ENCODE peak calls at places on chromosomes 2 and 18, in nine cellular contexts. P is RPMI7951; C is GM13976; X is HTR-8/SVneo; F is T follicular helper cell; E is stimulated activated CD8-positive, alpha-beta memory T cell treated with anti-CD3 and anti-CD28 coated beads, Interleukin-12 subunit alpha, Interleukin-12 subunit beta, amount 100 ng/mL, for 1 hour; Z is fibroblast of pulmonary artery; G is dorsolateral prefrontal cortex; M is right lobe of liver. L is an unnamed sample.

GRCh38 chr2:55157474-55157884 is 74.6 kb downstream of the CLHC1 start:
- DNase-seq in E (no peak), P (peak; percentile 33), C (no peak), F (no peak), M (no peak), X (no peak), G (no peak), Z (no peak), L (no peak)

GRCh38 chr2:150371066-150371812 is 116.2 kb downstream of the RND3 start:
- DNase-seq in C (no peak), X (no peak), F (no peak), E (no peak), G (no peak), M (peak; percentile 79), Z (no peak), P (no peak), L (no peak)

GRCh38 chr2:2742745-2743144 is 411.7 kb upstream of the MYT1L start:
- DNase-seq in E (no peak), X (no peak), F (no peak), Z (peak; percentile 2), G (no peak), C (no peak), M (no peak), P (no peak), L (no peak)

GRCh38 chr2:7913956-7914355 is 767.9 kb upstream of the ID2 start:
- DNase-seq in Z (no peak), G (no peak), E (no peak), X (no peak), P (no peak), C (no peak), M (no peak), F (no peak), L (no peak)

GRCh38 chr2:60409207-60409871 is 144.1 kb downstream of the BCL11A start:
- DNase-seq in E (no peak), P (no peak), Z (no peak), C (no peak), M (no peak), G (no peak), X (no peak), F (no peak), L (no peak)

GRCh38 chr2:9097871-9098270 is 94.4 kb upstream of the MBOAT2 start:
- DNase-seq in G (no peak), E (no peak), Z (no peak), F (no peak), C (no peak), M (no peak), P (no peak), X (no peak), L (no peak)

GRCh38 chr2:10135296-10136089 is 13.0 kb downstream of the RRM2 start:
- DNase-seq in G (no peak), Z (peak; percentile 62), M (no peak), E (no peak), X (no peak), C (peak; percentile 19), F (no peak), P (peak; percentile 78), L (no peak)

GRCh38 chr18:48621815-48622555 is 83.2 kb downstream of the CTIF start:
- DNase-seq in G (no peak), P (no peak), E (no peak), C (no peak), M (no peak), X (no peak), Z (no peak), F (no peak), L (no peak)

L was measured in GM10248.